ENCODE peak calls at places on chromosomes 13 and 19, in seven cellular contexts. R, V, M, L, K, W and A are unnamed samples.

GRCh38 chr19:44278181-44278690 is 18.6 kb downstream of the ZNF233 start:
- DNase-seq in R (no peak), V (no peak), M (no peak), L (no peak), K (no peak), W (no peak), A (peak)

GRCh38 chr13:29583073-29583785 is 12.3 kb downstream of the SLC7A1 start:
- DNase-seq in R (no peak), V (no peak), M (peak), L (no peak), K (no peak), W (no peak), A (peak)

GRCh38 chr13:98919566-98919965 is 58.3 kb downstream of the DOCK9 start:
- DNase-seq in R (no peak), V (no peak), M (no peak), L (no peak), K (no peak), W (no peak), A (no peak)

GRCh38 chr13:28831117-28831516 is 11.0 kb downstream of the MTUS2 start:
- DNase-seq in R (no peak), V (no peak), M (no peak), L (no peak), K (no peak), W (no peak), A (no peak)

GRCh38 chr19:37594982-37595382 is 306 bp downstream of the ZNF540 start:
- DNase-seq in R (no peak), V (peak), M (peak), L (peak), K (peak), W (peak), A (peak)

GRCh38 chr19:45186509-45187334 is 8.1 kb downstream of the BLOC1S3 start:
- DNase-seq in R (no peak), V (no peak), M (no peak), L (no peak), K (no peak), W (no peak), A (no peak)

GRCh38 chr13:22162889-22163288 is 492.0 kb downstream of the FGF9 start:
- DNase-seq in R (no peak), V (no peak), M (no peak), L (no peak), K (no peak), W (no peak), A (no peak)

GRCh38 chr19:29967623-29968022 is 25.6 kb downstream of the URI1 start:
- DNase-seq in R (no peak), V (no peak), M (peak), L (no peak), K (no peak), W (no peak), A (no peak)

GRCh38 chr19:39352549-39353285 is 10.5 kb downstream of the SAMD4B start:
- DNase-seq in R (no peak), V (no peak), M (peak), L (no peak), K (no peak), W (no peak), A (no peak)

GRCh38 chr19:7349231-7349591 is 474 bp downstream of the ARHGEF18 start:
- DNase-seq in R (no peak), V (no peak), M (no peak), L (no peak), K (no peak), W (no peak), A (no peak)

GRCh38 chr19:47826800-47827199 is 5.1 kb downstream of the CRX start:
- DNase-seq in R (no peak), V (no peak), M (no peak), L (no peak), K (no peak), W (no peak), A (no peak)

GRCh38 chr19:38203197-38203596 is 20.8 kb downstream of the DPF1 start:
- DNase-seq in R (no peak), V (no peak), M (no peak), L (no peak), K (no peak), W (no peak), A (no peak)

GRCh38 chr13:36377822-36378480 is 31.8 kb upstream of the SPART start:
- DNase-seq in R (no peak), V (no peak), M (no peak), L (no peak), K (no peak), W (no peak), A (peak)

GRCh38 chr19:55087542-55087935 is 11.9 kb downstream of the EPS8L1 start:
- DNase-seq in R (no peak), V (no peak), M (no peak), L (no peak), K (peak), W (no peak), A (no peak)

GRCh38 chr13:110329798-110330461 is 22.8 kb downstream of the COL4A2 start:
- DNase-seq in R (peak), V (no peak), M (no peak), L (peak), K (no peak), W (no peak), A (no peak)

GRCh38 chr19:39507715-39508364 is 7.1 kb upstream of the SELENOV start:
- DNase-seq in R (peak), V (no peak), M (no peak), L (no peak), K (no peak), W (no peak), A (no peak)

DNA sequence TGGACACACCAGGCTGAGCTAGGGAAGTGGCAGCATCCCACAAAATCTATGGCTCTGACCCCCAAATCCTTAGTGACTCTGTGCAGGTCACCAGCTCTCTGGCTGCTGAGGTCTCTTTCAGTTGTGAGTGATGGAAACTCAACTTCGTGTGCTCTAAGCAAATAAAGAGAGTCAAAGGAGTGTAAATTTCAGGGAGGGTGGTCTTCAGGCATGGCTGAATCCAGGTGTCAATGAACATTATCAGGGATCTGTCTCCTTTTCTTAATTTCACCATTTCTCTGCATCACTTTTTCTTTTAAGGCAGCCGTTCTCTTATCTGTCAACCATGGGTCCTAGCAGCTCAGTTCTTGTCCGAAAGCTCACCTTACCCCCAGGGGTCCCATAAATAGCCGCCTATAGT is 6.2 kb downstream of the CYP4F12 start:
- DNase-seq in R (no peak), V (no peak), M (no peak), L (no peak), K (no peak), W (no peak), A (no peak)
- H3K4me3 ChIP-seq in R (no peak), V (no peak), M (no peak), L (no peak), K (no peak), W (no peak), A (no peak)

GRCh38 chr19:13507053-13507611 is 853 bp upstream of the CACNA1A start:
- DNase-seq in R (peak), V (no peak), M (no peak), L (no peak), K (no peak), W (no peak), A (no peak)

GRCh38 chr19:13505164-13505695 is 1.0 kb downstream of the CACNA1A start:
- DNase-seq in R (no peak), V (no peak), M (no peak), L (no peak), K (no peak), W (no peak), A (no peak)

GRCh38 chr19:13503570-13504235 is 2.6 kb downstream of the CACNA1A start:
- DNase-seq in R (no peak), V (no peak), M (no peak), L (no peak), K (no peak), W (no peak), A (no peak)

GRCh38 chr19:13505761-13506549 is at the start of gene CACNA1A:
- DNase-seq in R (peak), V (no peak), M (no peak), L (no peak), K (no peak), W (no peak), A (no peak)

DNA sequence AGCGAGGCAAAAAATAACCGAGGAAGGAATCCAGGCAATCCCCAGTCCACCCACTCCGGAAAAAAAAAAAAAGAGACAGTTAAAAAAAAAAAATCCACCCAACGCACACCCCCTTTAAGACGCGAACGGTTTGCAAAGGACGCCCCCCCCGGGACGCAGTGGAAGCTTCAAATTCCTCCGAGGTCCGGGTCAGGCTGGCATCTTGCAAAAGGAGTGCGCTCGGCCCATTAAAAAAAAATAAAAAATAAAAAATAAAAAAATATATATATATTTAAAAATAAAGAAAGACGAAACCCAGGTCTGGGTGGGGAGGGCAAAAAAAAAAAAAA is 235 bp upstream of the CACNA1A start:
- DNase-seq in R (peak), V (no peak), M (no peak), L (no peak), K (no peak), W (no peak), A (peak)
- H3K4me3 ChIP-seq in R (peak), V (peak), M (peak), L (peak), K (no peak), W (peak), A (peak)

GRCh38 chr19:752652-753517 is 2.0 kb downstream of the MISP start:
- DNase-seq in R (no peak), V (no peak), M (no peak), L (peak), K (peak), W (no peak), A (peak)
- H3K4me3 ChIP-seq in R (no peak), V (no peak), M (no peak), L (no peak), K (no peak), W (no peak), A (no peak)

GRCh38 chr13:52851153-52851962 is 2.9 kb upstream of the PCDH8 start:
- DNase-seq in R (peak), V (peak), M (peak), L (no peak), K (peak), W (no peak), A (no peak)
- H3K4me3 ChIP-seq in R (peak), V (peak), M (peak), L (peak), K (peak), W (peak), A (peak)